ENCODE peak calls at places on chromosomes 2 and 18, in eight cellular contexts. O is fibroblast of lung, C is adrenal gland, X is RWPE2, U is hepatocyte, G is suprapubic skin, L is HCT116, P is ovary. F is an unnamed sample.

GRCh38 chr2:188478724-188479123 is 187.1 kb downstream of the GULP1 start:
- DNase-seq in L (no peak), U (no peak), C (no peak), P (no peak), X (no peak), G (no peak), O (no peak), F (no peak)

GRCh38 chr18:49070552-49070951 is 119.8 kb upstream of the SMAD7 start:
- DNase-seq in O (no peak), X (no peak), C (no peak), L (no peak), U (no peak), P (no peak), G (no peak), F (no peak)

GRCh38 chr18:14089781-14090180 is 42.5 kb downstream of the ZNF519 start:
- DNase-seq in G (no peak), L (no peak), X (no peak), U (no peak), C (no peak), O (no peak), P (no peak), F (no peak)

GRCh38 chr2:219206442-219207253 is at the start of gene ZFAND2B:
- DNase-seq in C (peak), O (peak), X (peak), L (peak), G (peak), P (peak), U (peak), F (peak)

GRCh38 chr2:216696751-216697560 is 1.6 kb upstream of the IGFBP5 start:
- DNase-seq in U (peak), G (no peak), L (peak), O (peak), X (no peak), C (no peak), P (no peak), F (no peak)

GRCh38 chr2:10303634-10304378 is 1.1 kb downstream of the HPCAL1 start:
- DNase-seq in G (no peak), P (peak), C (peak), U (peak), O (peak), X (no peak), L (no peak), F (peak)

GRCh38 chr2:240959214-240959940 is 39.0 kb upstream of the SNED1 start:
- DNase-seq in P (peak), L (no peak), C (peak), U (no peak), G (no peak), X (no peak), O (no peak), F (peak)

GRCh38 chr2:64133828-64134227 is 10.4 kb downstream of the PELI1 start:
- DNase-seq in X (no peak), G (no peak), U (no peak), O (peak), L (no peak), C (no peak), P (no peak), F (no peak)

GRCh38 chr18:9559253-9559652 is 55.1 kb downstream of the PPP4R1 start:
- DNase-seq in P (no peak), L (no peak), O (no peak), X (no peak), C (no peak), U (no peak), G (no peak), F (no peak)

GRCh38 chr2:108640731-108641130 is 78.6 kb upstream of the RANBP2 start:
- DNase-seq in C (no peak), O (peak), L (no peak), P (no peak), X (no peak), U (no peak), G (no peak), F (no peak)

GRCh38 chr2:104654813-104655212 is 199.1 kb upstream of the POU3F3 start:
- DNase-seq in C (peak), G (no peak), O (no peak), L (no peak), P (no peak), U (no peak), X (no peak), F (no peak)

GRCh38 chr2:49664827-49665226 is 510.5 kb upstream of the FSHR start:
- DNase-seq in O (no peak), L (no peak), P (no peak), G (no peak), U (no peak), C (no peak), X (no peak), F (no peak)

GRCh38 chr2:37648316-37649011 is 23.0 kb downstream of the CDC42EP3 start:
- DNase-seq in O (peak), L (no peak), P (no peak), C (peak), X (no peak), G (peak), U (no peak), F (peak)

GRCh38 chr2:55142518-55142917 is 89.6 kb downstream of the CLHC1 start:
- DNase-seq in X (no peak), O (no peak), U (no peak), P (no peak), G (no peak), L (no peak), C (no peak), F (no peak)

GRCh38 chr2:8120979-8121825 is 560.7 kb upstream of the ID2 start:
- DNase-seq in X (no peak), U (peak), C (no peak), P (no peak), G (no peak), O (no peak), L (no peak), F (no peak)

GRCh38 chr2:124607679-124608078 is 582.6 kb downstream of the CNTNAP5 start:
- DNase-seq in L (no peak), G (no peak), C (no peak), U (peak), X (no peak), O (no peak), P (no peak), F (no peak)

GRCh38 chr2:102256281-102256680 is 55.1 kb upstream of the IL1RL1 start:
- DNase-seq in U (no peak), C (no peak), O (peak), G (no peak), X (no peak), L (no peak), P (no peak), F (no peak)

GRCh38 chr2:102258025-102258385 is 53.4 kb upstream of the IL1RL1 start:
- DNase-seq in U (no peak), G (no peak), P (no peak), C (no peak), L (no peak), X (no peak), O (no peak), F (no peak)

GRCh38 chr2:102256874-102257462 is 54.4 kb upstream of the IL1RL1 start:
- DNase-seq in L (no peak), C (no peak), X (no peak), P (no peak), O (no peak), U (no peak), G (no peak), F (no peak)

GRCh38 chr2:102261467-102261866 is 49.9 kb upstream of the IL1RL1 start:
- DNase-seq in U (no peak), C (no peak), P (no peak), O (no peak), L (no peak), G (no peak), X (no peak), F (no peak)

GRCh38 chr2:102258386-102259074 is 52.8 kb upstream of the IL1RL1 start:
- DNase-seq in U (peak), C (no peak), L (peak), O (peak), X (no peak), G (no peak), P (no peak), F (peak)
- TF ChIP-seq CTCF in U (no peak), C (no peak), L (no peak), O (no peak), X (no peak), G (no peak), P (no peak), F (no peak)

GRCh38 chr2:235301202-235302076 is 192.4 kb upstream of the AGAP1 start:
- DNase-seq in O (no peak), G (no peak), X (no peak), P (no peak), U (no peak), L (no peak), C (no peak), F (no peak)

GRCh38 chr2:235300368-235301201 is 193.3 kb upstream of the AGAP1 start:
- DNase-seq in X (no peak), L (no peak), C (no peak), P (peak), U (peak), O (peak), G (no peak), F (no peak)

GRCh38 chr2:235302263-235302662 is 191.6 kb upstream of the AGAP1 start:
- DNase-seq in O (no peak), P (no peak), G (no peak), U (no peak), L (no peak), X (no peak), C (no peak), F (no peak)

GRCh38 chr2:235305678-235306077 is 188.2 kb upstream of the AGAP1 start:
- DNase-seq in G (no peak), C (no peak), O (no peak), X (no peak), U (no peak), P (no peak), L (no peak), F (no peak)

GRCh38 chr2:235303499-235304291 is 190.1 kb upstream of the AGAP1 start:
- DNase-seq in G (no peak), U (no peak), O (no peak), C (no peak), L (no peak), X (no peak), P (no peak), F (no peak)
- TF ChIP-seq CTCF in G (no peak), U (no peak), O (no peak), C (no peak), L (peak), X (no peak), P (no peak), F (no peak)

GRCh38 chr2:106841886-106842645 is 43.9 kb downstream of the ST6GAL2 start:
- DNase-seq in C (no peak), P (no peak), X (no peak), G (no peak), O (no peak), L (no peak), U (no peak), F (no peak)

GRCh38 chr2:106843910-106844250 is 42.1 kb downstream of the ST6GAL2 start:
- DNase-seq in X (no peak), P (no peak), G (no peak), C (no peak), O (no peak), L (no peak), U (no peak), F (no peak)

GRCh38 chr2:106843001-106843909 is 42.7 kb downstream of the ST6GAL2 start:
- DNase-seq in C (no peak), L (no peak), U (no peak), P (no peak), G (no peak), X (no peak), O (no peak), F (no peak)

GRCh38 chr2:106845716-106846115 is 40.3 kb downstream of the ST6GAL2 start:
- DNase-seq in L (no peak), O (no peak), C (no peak), X (no peak), G (no peak), U (no peak), P (no peak), F (no peak)

GRCh38 chr2:106839849-106840595 is 45.9 kb downstream of the ST6GAL2 start:
- DNase-seq in U (peak), X (no peak), O (no peak), P (peak), G (no peak), C (no peak), L (no peak), F (no peak)
- TF ChIP-seq CTCF in U (peak), X (peak), O (no peak), P (no peak), G (no peak), C (no peak), L (no peak), F (no peak)

GRCh38 chr18:78999939-79000338 is 20.3 kb downstream of the SALL3 start:
- DNase-seq in C (no peak), G (no peak), L (peak), U (peak), P (no peak), X (no peak), O (no peak), F (no peak)
- TF ChIP-seq CTCF in C (no peak), G (no peak), L (no peak), U (no peak), P (no peak), X (no peak), O (no peak), F (no peak)

GRCh38 chr2:18379869-18380268 is 180.6 kb downstream of the RDH14 start:
- DNase-seq in P (no peak), O (no peak), G (no peak), X (no peak), C (no peak), U (no peak), L (no peak), F (no peak)
- TF ChIP-seq CTCF in P (no peak), O (no peak), G (no peak), X (no peak), C (no peak), U (no peak), L (no peak), F (no peak)

DNA sequence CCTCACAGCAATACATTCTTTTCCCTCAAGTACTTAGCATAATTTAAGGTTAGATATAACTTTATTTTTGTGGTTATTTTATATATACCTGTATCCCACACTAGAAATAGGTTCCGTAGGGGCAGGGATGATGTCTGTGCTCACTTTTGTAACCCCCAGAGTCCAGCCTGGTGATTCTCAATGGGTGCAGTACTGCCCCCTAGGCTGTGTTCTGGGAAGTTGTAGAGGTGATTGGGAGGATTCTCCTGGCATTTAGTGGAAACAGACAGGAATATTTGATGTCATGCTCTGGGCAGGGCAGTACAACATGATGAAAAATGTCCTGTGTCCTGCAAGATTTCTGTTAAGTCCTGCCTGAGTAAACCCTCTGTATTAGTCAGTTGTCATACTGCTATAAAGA is 333.3 kb downstream of the PLCL1 start:
- DNase-seq in O (no peak), G (no peak), U (no peak), C (no peak), L (no peak), X (no peak), P (no peak), F (no peak)
- TF ChIP-seq CTCF in O (no peak), G (no peak), U (no peak), C (no peak), L (peak), X (no peak), P (no peak), F (no peak)

GRCh38 chr2:85827879-85828569 is 60.8 kb downstream of the ST3GAL5 start:
- DNase-seq in C (no peak), L (no peak), P (no peak), O (no peak), G (no peak), X (no peak), U (no peak), F (no peak)

GRCh38 chr2:85831735-85832134 is 57.1 kb downstream of the ST3GAL5 start:
- DNase-seq in P (no peak), G (no peak), C (no peak), X (no peak), O (no peak), U (no peak), L (no peak), F (no peak)

GRCh38 chr2:85828725-85829124 is 60.1 kb downstream of the ST3GAL5 start:
- DNase-seq in X (no peak), P (no peak), L (no peak), G (no peak), C (no peak), U (no peak), O (peak), F (no peak)

GRCh38 chr2:85826990-85827878 is 61.6 kb downstream of the ST3GAL5 start:
- DNase-seq in O (peak), L (peak), G (peak), U (peak), X (no peak), P (peak), C (peak), F (peak)

DNA sequence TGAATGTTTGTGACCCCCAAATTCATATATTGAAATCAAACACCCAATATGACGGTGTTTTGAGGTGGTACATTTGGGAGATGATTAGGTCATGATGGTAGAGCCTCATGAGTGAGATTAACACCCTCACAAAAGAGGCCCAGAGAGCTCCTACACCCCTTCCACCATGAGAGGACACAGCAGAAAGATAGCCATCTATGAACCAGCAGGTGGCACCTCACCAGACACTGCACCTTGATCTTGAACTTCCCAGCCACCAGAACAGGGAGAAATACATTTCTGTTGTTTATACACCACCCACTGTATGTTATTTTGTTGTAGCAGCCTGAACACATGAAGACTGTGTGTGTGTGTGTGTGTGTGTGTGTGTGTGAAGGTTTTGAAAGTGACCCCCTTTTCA is 58.1 kb downstream of the ST3GAL5 start:
- DNase-seq in X (no peak), C (no peak), P (no peak), L (no peak), G (no peak), O (no peak), U (no peak), F (no peak)
- TF ChIP-seq CTCF in X (peak), C (no peak), P (no peak), L (peak), G (no peak), O (no peak), U (no peak), F (no peak)

DNA sequence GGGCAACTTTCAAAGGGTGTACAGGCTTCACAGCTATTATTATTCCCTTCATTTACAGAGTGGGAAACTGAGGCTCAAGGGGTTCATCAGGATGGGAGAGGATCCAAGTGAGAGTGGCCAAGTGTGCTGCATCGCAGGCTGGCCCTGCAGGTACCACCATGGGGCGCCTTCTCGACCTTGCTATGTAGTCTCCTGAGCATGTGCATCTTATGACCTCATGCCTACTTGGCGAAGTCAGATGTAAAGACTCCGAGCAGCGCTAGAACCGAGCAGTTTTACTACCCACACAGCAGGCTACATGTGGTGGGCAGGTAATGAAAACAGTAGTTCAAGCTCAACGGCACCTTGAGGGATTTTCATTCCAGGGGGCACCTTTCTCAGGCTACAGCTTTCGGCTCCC is 42.0 kb downstream of the TFCP2L1 start:
- DNase-seq in C (no peak), G (no peak), X (peak), U (no peak), L (no peak), P (no peak), O (no peak), F (no peak)
- TF ChIP-seq CTCF in C (no peak), G (no peak), X (no peak), U (no peak), L (no peak), P (no peak), O (no peak), F (no peak)

GRCh38 chr2:126748929-126749518 is 93.1 kb downstream of the GYPC start:
- DNase-seq in P (no peak), L (no peak), C (no peak), G (no peak), O (no peak), X (no peak), U (no peak), F (no peak)

GRCh38 chr2:126751477-126751876 is 95.5 kb downstream of the GYPC start:
- DNase-seq in P (no peak), G (no peak), U (no peak), X (no peak), O (no peak), L (no peak), C (no peak), F (no peak)

GRCh38 chr2:126750506-126750905 is 94.5 kb downstream of the GYPC start:
- DNase-seq in P (no peak), O (no peak), U (no peak), X (no peak), G (no peak), C (no peak), L (no peak), F (no peak)

GRCh38 chr2:126748188-126748760 is 92.3 kb downstream of the GYPC start:
- DNase-seq in U (no peak), C (no peak), P (no peak), X (no peak), L (no peak), G (no peak), O (no peak), F (no peak)

DNA sequence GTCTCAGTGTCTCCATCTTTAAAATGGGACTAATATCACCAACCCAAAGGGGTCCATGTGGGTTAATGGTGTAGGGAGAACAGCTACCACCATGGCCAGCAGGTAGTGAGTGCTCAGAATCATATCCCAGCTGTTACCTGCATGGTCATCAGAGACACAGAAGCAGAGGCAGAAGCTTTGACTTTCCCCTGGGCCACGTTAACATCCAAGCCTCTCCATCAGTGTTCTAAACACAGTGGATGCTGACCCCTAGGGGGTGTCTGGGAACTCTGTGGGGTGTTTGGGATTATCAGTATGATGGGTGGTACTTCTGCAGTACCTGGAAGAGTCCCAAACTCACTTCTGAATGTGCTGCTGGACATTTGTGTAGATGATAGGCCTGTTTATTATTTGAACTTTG is 93.6 kb downstream of the GYPC start:
- DNase-seq in U (no peak), L (no peak), G (no peak), X (no peak), O (peak), P (no peak), C (no peak), F (no peak)
- TF ChIP-seq CTCF in U (no peak), L (no peak), G (no peak), X (no peak), O (peak), P (no peak), C (peak), F (no peak)

GRCh38 chr2:208570851-208571763 is 164.5 kb downstream of the PTH2R start:
- DNase-seq in C (no peak), X (no peak), U (peak), G (no peak), O (no peak), P (no peak), L (no peak), F (no peak)
- TF ChIP-seq CTCF in C (no peak), X (peak), U (peak), G (no peak), O (no peak), P (no peak), L (peak), F (no peak)

F was measured in CD14-positive monocyte.